ENCODE peak calls at places on chromosomes 4 and X, in four cellular contexts. B is SK-N-SH, Q is WTC11, A is K562. W is an unnamed sample.
A peak's percentile ranks its signal among the peaks of the same experiment; 100 is the strongest.

GRCh38 chr4:23789765-23790164 is 100.1 kb downstream of the PPARGC1A start:
- DNase-seq in B (no peak), Q (no peak), A (no peak), W (no peak)

GRCh38 chrX:68989865-68990606 is 161.2 kb downstream of the EFNB1 start:
- DNase-seq in B (peak; percentile 44), Q (peak; percentile 72), A (no peak), W (no peak)

GRCh38 chr4:54553001-54553400 is 104.8 kb upstream of the KIT start:
- DNase-seq in B (no peak), Q (no peak), A (no peak), W (no peak)

GRCh38 chrX:125810856-125811255 is 355.2 kb downstream of the DCAF12L2 start:
- DNase-seq in B (no peak), Q (no peak), A (no peak), W (no peak)

GRCh38 chr4:98092833-98093439 is 50.3 kb downstream of the STPG2 start:
- DNase-seq in B (no peak), Q (no peak), A (no peak), W (no peak)

GRCh38 chr4:136750898-136751297 is 781.4 kb downstream of the PCDH18 start:
- DNase-seq in B (no peak), Q (no peak), A (no peak), W (no peak)

GRCh38 chrX:55839480-55839879 is 121.9 kb downstream of the RRAGB start:
- DNase-seq in B (no peak), Q (peak; percentile 64), A (no peak), W (no peak)

GRCh38 chrX:23327104-23327503 is 7.5 kb upstream of the PTCHD1 start:
- DNase-seq in B (no peak), Q (no peak), A (no peak), W (no peak)

GRCh38 chr4:76726141-76726540 is 171.8 kb downstream of the SOWAHB start:
- DNase-seq in B (no peak), Q (no peak), A (no peak), W (no peak)

GRCh38 chr4:130705023-130705422 is 1609.1 kb downstream of the C4orf33 start:
- DNase-seq in B (peak; percentile 0), Q (no peak), A (no peak), W (no peak)

GRCh38 chr4:186621959-186622553 is 66.7 kb upstream of the MTNR1A start:
- DNase-seq in B (no peak), Q (no peak), A (no peak), W (no peak)

GRCh38 chr4:186657766-186658165 is 65.9 kb downstream of the FAT1 start:
- DNase-seq in B (no peak), Q (no peak), A (no peak), W (no peak)

GRCh38 chr4:128908735-128909134 is 99.2 kb downstream of the JADE1 start:
- DNase-seq in B (no peak), Q (no peak), A (no peak), W (no peak)

GRCh38 chr4:87337361-87337760 is 14.7 kb upstream of the HSD17B13 start:
- DNase-seq in B (no peak), Q (no peak), A (no peak), W (no peak)

GRCh38 chr4:142043509-142043908 is 407.1 kb downstream of the IL15 start:
- DNase-seq in B (no peak), Q (no peak), A (no peak), W (no peak)

GRCh38 chr4:60189286-60189685 is 1010.8 kb upstream of the ADGRL3 start:
- DNase-seq in B (no peak), Q (no peak), A (no peak), W (no peak)

DNA sequence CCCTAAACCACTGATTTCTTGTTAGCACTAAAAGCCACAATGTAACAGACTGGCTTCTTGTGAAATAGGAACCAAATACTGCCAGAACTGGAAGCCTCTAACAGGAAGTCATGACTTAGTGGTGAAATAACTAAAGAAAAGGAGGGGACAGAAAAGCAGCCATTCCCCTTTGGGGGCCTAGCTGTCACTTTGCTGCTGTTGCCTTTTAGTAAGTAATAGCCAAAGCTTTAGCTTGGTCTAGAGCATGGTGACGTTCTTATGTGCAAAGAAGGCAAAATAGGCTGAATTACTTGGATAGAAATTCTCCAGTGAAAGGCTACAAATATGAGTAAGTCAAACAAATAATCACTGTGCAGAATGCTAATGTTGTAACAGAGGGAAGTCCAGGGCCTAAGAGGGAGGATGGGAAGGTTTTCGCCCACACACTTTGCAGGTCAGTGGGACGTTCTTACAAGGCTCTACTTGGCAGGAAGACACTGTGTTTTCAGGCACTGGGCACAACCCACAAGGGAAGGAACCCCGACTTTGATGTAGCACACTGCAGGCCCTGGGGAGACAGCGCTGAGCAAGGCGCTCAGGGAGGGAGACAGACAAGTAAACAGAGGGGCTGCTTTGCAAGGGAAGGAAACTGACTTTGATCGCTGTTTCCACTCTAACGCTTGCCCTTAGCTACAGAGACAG is 16.6 kb downstream of the GAB3 start:
- DNase-seq in B (no peak), Q (no peak), A (no peak), W (no peak)
- TF ChIP-seq USF1 in B (no peak), Q (no peak), A (no peak), W (no peak)

DNA sequence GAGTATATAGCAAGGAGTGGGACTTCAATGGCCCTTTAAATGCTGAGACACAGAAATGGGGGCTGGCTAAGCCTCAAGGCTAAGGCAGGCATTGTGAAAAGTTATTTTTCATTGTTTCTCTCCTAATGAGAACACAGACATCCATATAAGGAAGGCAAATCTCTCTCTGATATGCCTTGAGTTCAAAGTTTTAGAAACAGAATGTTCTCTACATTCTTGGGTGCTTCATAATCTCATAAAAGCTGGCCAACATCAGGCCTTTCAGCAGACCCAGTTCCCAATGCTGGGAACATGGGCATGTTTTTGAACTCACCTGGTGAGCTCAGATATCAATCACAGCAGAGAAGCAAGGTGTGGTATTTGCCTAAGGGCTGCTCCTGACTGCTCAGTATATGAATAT is 19.4 kb upstream of the RAB40A start:
- DNase-seq in B (no peak), Q (no peak), A (no peak), W (no peak)
- TF ChIP-seq USF1 in B (no peak), Q (no peak), A (no peak), W (no peak)

GRCh38 chr4:5708171-5708828 is at the start of gene EVC2:
- DNase-seq in B (peak; percentile 58), Q (peak; percentile 73), A (peak; percentile 14), W (no peak)

GRCh38 chr4:5706486-5707290 is 1.7 kb downstream of the EVC2 start:
- DNase-seq in B (no peak), Q (no peak), A (no peak), W (no peak)

GRCh38 chr4:5705672-5706310 is 2.6 kb downstream of the EVC2 start:
- DNase-seq in B (peak; percentile 41), Q (no peak), A (peak; percentile 44), W (no peak)

GRCh38 chr4:5708829-5709680 is 696 bp upstream of the EVC2 start:
- DNase-seq in B (no peak), Q (no peak), A (no peak), W (no peak)

DNA sequence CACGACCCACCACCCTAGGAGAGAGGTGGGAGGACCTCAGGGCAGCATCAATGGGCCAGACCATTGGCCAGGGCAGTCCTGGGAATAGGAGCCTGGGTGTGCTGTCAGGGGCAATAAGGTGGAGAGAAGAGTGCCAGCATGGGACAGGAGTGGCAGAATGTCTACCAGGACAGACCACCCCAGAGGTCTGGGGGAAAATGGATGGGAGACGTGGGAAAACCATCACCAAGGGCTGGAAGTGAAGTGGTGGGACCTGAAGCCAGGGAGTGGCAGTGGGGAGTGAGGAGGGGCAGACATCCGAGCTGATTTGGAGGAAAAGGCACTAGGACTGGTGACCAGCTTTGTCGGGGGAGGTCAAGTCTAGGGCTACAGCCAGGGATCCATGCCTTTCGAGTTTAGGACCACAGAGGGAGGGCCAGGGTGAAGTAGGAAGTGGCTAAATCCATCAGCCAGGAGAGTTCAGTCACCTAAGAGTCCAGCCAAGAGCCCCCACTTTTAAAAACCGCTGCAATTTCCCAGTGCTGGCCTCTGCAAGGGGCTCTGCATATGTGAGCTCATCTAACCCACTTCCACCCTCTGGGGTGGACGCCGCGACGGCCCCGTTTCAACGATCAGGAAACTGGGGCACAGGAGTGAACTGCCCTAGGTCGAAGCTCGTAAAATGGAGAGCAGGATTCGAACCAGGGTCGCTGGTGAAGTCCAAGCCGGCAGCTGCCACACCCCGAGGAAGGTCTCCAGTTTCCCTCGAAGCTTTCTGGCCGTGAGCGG is 809 bp downstream of the EVC2 start:
- DNase-seq in B (no peak), Q (no peak), A (no peak), W (no peak)
- TF ChIP-seq USF1 in B (no peak), Q (no peak), A (no peak), W (no peak)

GRCh38 chr4:117868201-117868600 is 166.1 kb upstream of the NDST3 start:
- DNase-seq in B (no peak), Q (no peak), A (no peak), W (no peak)
- TF ChIP-seq USF1 in B (no peak), Q (no peak), A (no peak), W (no peak)

GRCh38 chr4:182939680-182940079 is 22.5 kb upstream of the DCTD start:
- DNase-seq in B (no peak), Q (no peak), A (no peak), W (no peak)
- TF ChIP-seq USF1 in B (no peak), Q (no peak), A (no peak), W (no peak)

GRCh38 chrX:123871309-123871708 is 11.5 kb downstream of the XIAP start:
- DNase-seq in B (no peak), Q (no peak), A (no peak), W (no peak)

GRCh38 chrX:123878177-123878576 is 18.3 kb downstream of the XIAP start:
- DNase-seq in B (no peak), Q (no peak), A (no peak), W (no peak)

GRCh38 chrX:123873956-123874355 is 14.1 kb downstream of the XIAP start:
- DNase-seq in B (no peak), Q (no peak), A (no peak), W (no peak)

GRCh38 chrX:123876844-123877243 is 17.0 kb downstream of the XIAP start:
- DNase-seq in B (no peak), Q (no peak), A (no peak), W (no peak)

DNA sequence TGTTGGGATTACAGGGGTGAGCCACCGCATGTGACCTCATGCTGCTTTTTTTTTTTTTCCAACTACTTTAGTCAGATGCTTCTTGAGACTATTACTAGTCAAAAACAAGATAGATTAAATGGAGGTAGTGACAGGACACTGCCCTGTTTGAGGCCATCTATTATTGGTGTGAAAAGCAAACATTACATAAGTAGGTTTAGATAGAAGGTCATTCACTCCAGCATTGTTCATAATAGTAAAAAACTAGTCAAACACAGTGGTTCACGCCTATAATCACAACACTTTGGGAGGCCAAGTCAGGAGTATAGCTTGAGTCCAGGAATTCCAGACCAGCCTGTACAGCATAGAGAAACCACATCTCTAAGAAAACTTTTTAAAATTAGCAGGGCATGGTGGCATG is 16.3 kb downstream of the XIAP start:
- DNase-seq in B (no peak), Q (no peak), A (no peak), W (no peak)
- TF ChIP-seq USF1 in B (no peak), Q (no peak), A (no peak), W (no peak)

DNA sequence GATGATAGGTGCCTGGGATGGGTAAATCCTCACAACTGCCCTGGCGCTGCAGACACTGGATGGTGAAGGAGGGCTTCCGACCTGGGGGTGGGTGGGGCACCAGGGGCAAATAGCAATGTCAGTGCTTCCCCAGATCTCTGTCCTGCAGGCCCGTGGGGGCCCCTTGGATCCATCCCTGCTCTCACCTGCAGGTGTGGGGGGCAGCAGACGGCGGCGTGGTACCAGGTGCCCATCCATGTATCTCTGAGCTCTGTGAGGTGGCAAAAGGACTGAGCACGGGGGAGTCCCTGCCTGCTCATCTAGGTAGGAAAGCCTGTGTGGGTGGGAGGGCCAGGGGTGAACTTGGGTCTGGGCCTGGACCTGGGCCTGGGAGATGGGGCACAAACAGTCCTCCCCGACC is 6.5 kb upstream of the SYP start:
- DNase-seq in B (no peak), Q (no peak), A (no peak), W (no peak)
- TF ChIP-seq USF1 in B (no peak), Q (no peak), A (no peak), W (no peak)

GRCh38 chr4:45294464-45294863 is 568.1 kb upstream of the GNPDA2 start:
- DNase-seq in B (no peak), Q (no peak), A (no peak), W (no peak)
- TF ChIP-seq USF1 in B (no peak), Q (no peak), A (no peak), W (no peak)